ENCODE peak calls at places on chromosomes 7 and 10, in six cellular contexts. J, T, W, E, K and Y are unnamed samples.

GRCh38 chr7:101538596-101539459 is 90.3 kb downstream of the MYL10 start:
- DNase-seq in J (peak; percentile 66), T (peak; percentile 92), W (peak; percentile 46), E (no peak), K (peak; percentile 34), Y (peak; percentile 77)

GRCh38 chr10:77504196-77504869 is 133.3 kb downstream of the KCNMA1 start:
- DNase-seq in J (no peak), T (no peak), W (no peak), E (no peak), K (no peak), Y (no peak)

GRCh38 chr7:50647286-50647980 is 82.2 kb upstream of the DDC start:
- DNase-seq in J (no peak), T (no peak), W (no peak), E (no peak), K (no peak), Y (no peak)

GRCh38 chr10:19488592-19489280 is 327.5 kb upstream of the PLXDC2 start:
- DNase-seq in J (no peak), T (no peak), W (no peak), E (no peak), K (peak; percentile 5), Y (no peak)

GRCh38 chr7:119377-120163 is 72.8 kb upstream of the FAM20C start:
- DNase-seq in J (no peak), T (no peak), W (no peak), E (no peak), K (no peak), Y (peak; percentile 60)

GRCh38 chr7:80843018-80843671 is 75.7 kb downstream of the SEMA3C start:
- DNase-seq in J (no peak), T (no peak), W (no peak), E (no peak), K (no peak), Y (no peak)

GRCh38 chr10:113854019-113854756 is at the start of the genes DCLRE1A and NHLRC2:
- DNase-seq in J (peak; percentile 91), T (peak; percentile 64), W (peak; percentile 84), E (no peak), K (peak; percentile 68), Y (peak; percentile 89)

GRCh38 chr7:32762894-32763293 is 128.7 kb downstream of the KBTBD2 start:
- DNase-seq in J (no peak), T (no peak), W (no peak), E (no peak), K (no peak), Y (no peak)

GRCh38 chr7:96080021-96080420 is 241.9 kb downstream of the SLC25A13 start:
- DNase-seq in J (no peak), T (no peak), W (no peak), E (no peak), K (no peak), Y (no peak)

GRCh38 chr7:157654350-157654749 is 317.5 kb downstream of the DNAJB6 start:
- DNase-seq in J (no peak), T (no peak), W (no peak), E (no peak), K (no peak), Y (no peak)

GRCh38 chr10:90167174-90168064 is 466.0 kb downstream of the KIF20B start:
- DNase-seq in J (no peak), T (no peak), W (no peak), E (peak; percentile 12), K (no peak), Y (peak; percentile 56)

GRCh38 chr7:107803009-107803581 is at the start of gene SLC26A3:
- DNase-seq in J (no peak), T (no peak), W (no peak), E (no peak), K (no peak), Y (no peak)

GRCh38 chr10:31526681-31527080 is 207.7 kb downstream of the ZEB1 start:
- DNase-seq in J (no peak), T (no peak), W (peak; percentile 26), E (no peak), K (no peak), Y (peak; percentile 2)

GRCh38 chr10:77432398-77432797 is 205.2 kb downstream of the KCNMA1 start:
- DNase-seq in J (no peak), T (no peak), W (no peak), E (no peak), K (no peak), Y (no peak)

GRCh38 chr7:135713836-135714470 is 14.0 kb downstream of the SLC13A4 start:
- DNase-seq in J (no peak), T (no peak), W (no peak), E (no peak), K (no peak), Y (no peak)

GRCh38 chr10:79258894-79259293 is 88.4 kb upstream of the PPIF start:
- DNase-seq in J (no peak), T (no peak), W (no peak), E (no peak), K (no peak), Y (no peak)

GRCh38 chr10:75971402-75972211 is 540.2 kb downstream of the LRMDA start:
- DNase-seq in J (no peak), T (no peak), W (no peak), E (no peak), K (no peak), Y (peak; percentile 19)

GRCh38 chr7:74683799-74684198 is 26.3 kb downstream of the GTF2I start:
- DNase-seq in J (no peak), T (no peak), W (no peak), E (no peak), K (no peak), Y (no peak)

GRCh38 chr10:25786899-25787298 is 147.1 kb upstream of the MYO3A start:
- DNase-seq in J (no peak), T (no peak), W (no peak), E (no peak), K (no peak), Y (no peak)

GRCh38 chr10:89589091-89589725 is 53.8 kb upstream of the SLC16A12 start:
- DNase-seq in J (no peak), T (no peak), W (no peak), E (no peak), K (no peak), Y (no peak)

GRCh38 chr10:68496072-68496471 is 24.3 kb upstream of the DNA2 start:
- DNase-seq in J (no peak), T (no peak), W (no peak), E (no peak), K (no peak), Y (no peak)

GRCh38 chr10:30747633-30748032 is 118.1 kb upstream of the LYZL2 start:
- DNase-seq in J (no peak), T (no peak), W (no peak), E (peak; percentile 49), K (no peak), Y (peak; percentile 19)

DNA sequence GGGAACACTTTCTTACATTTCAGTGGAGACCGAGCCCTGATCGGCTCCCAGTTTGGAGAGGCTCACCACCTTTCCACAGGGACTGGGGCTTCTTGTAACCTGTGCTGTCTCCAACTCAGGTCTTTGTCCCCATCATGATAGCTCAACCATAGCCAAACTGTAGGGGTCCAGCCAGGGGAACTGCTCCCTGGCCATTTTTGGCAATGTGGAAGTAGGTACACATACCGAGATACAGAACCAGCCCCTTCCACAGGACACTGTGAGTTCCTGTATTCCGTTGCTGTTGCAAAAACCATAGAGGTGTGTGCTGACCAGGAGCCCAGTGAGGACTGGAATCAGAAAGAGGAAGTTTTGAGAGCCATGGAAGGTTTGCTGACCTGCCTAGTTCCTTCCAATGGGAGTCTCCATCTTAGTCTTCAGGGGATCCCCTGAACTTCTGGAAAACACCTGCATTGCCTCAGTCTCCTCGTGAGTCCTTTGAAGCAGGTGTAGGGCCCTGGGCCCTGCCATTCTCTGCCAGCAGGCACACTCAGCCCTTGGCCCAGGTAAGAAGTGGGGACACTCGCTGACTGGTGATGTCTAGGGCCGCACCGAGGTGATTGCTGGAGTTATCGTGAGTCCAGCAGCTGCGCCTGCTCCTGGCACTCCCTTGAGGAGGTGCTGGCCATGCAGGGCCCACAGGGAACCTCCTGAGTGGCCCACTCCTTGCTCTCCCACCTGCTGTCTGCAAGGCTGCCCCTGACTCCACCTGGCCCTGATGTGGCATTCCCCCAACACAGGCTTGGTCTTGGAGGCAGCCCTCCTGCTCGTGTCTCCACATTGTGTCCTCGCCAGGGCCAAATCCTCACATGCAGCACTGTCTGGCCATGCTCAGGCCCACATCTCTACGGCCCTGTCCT is 11.2 kb downstream of the WDFY4 start:
- DNase-seq in J (no peak), T (no peak), W (no peak), E (no peak), K (no peak), Y (no peak)
- TF ChIP-seq MYC in J (no peak), T (no peak), W (no peak), E (no peak), K (no peak), Y (no peak)

DNA sequence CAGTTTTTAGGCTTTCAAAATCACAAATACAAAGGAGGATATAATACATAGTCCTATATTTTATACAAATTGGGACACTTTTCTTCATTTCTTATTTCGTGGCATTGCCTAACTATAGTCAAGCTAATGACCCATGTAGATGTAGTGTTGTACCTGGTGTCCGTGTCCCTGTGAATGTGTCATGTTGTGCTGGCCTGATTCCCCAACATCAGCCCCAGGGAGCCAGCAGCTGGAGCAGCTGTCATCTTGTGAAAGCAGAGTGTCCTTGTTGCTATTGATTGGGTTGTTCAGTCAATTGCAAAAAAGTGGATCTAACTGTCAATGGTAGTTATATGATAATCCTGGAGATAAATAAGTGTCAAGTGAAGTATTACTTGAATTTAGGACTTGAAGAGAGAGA is 86.3 kb downstream of the KAT6B start:
- DNase-seq in J (no peak), T (no peak), W (no peak), E (no peak), K (no peak), Y (no peak)
- TF ChIP-seq MYC in J (no peak), T (no peak), W (no peak), E (no peak), K (no peak), Y (no peak)

DNA sequence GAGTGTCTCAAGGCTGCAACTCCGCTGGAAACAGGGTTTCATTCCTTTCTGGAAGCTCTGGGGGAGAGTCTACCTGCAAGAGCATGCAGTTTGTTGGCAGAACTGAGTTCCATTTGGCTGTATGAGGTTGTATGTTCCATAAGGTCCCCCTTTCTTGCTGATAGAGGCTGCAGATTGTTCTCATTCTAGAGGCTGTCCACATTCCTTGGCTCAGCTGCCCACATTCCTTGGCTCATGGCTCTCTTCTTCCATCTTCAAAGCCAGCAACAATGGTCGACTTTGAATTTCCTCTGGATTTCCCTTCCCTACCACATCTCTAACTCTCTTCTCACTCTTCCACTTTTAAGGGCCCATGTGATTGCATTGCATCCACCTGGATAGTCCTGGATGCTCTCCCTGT is 147.3 kb upstream of the CDCA7L start:
- DNase-seq in J (no peak), T (no peak), W (peak; percentile 20), E (no peak), K (no peak), Y (no peak)
- TF ChIP-seq MYC in J (no peak), T (no peak), W (no peak), E (no peak), K (no peak), Y (no peak)

GRCh38 chr7:84336303-84336702 is 141.7 kb upstream of the SEMA3A start:
- DNase-seq in J (no peak), T (no peak), W (no peak), E (peak; percentile 21), K (peak; percentile 32), Y (no peak)

GRCh38 chr7:84336741-84337140 is 142.2 kb upstream of the SEMA3A start:
- DNase-seq in J (no peak), T (no peak), W (no peak), E (no peak), K (no peak), Y (no peak)

GRCh38 chr7:84331665-84332064 is 137.1 kb upstream of the SEMA3A start:
- DNase-seq in J (no peak), T (no peak), W (no peak), E (no peak), K (no peak), Y (no peak)

GRCh38 chr7:84339306-84339705 is 144.7 kb upstream of the SEMA3A start:
- DNase-seq in J (no peak), T (no peak), W (no peak), E (no peak), K (no peak), Y (no peak)

GRCh38 chr7:84337386-84337785 is 142.8 kb upstream of the SEMA3A start:
- DNase-seq in J (no peak), T (no peak), W (no peak), E (no peak), K (no peak), Y (no peak)
- TF ChIP-seq MYC in J (no peak), T (no peak), W (no peak), E (no peak), K (no peak), Y (no peak)